ENCODE peak calls at places on chromosomes 2 and 18, in five cellular contexts. I is fibroblast of lung, J is GM12878, O is PC-3, Z is IMR-90. T is an unnamed sample.

GRCh38 chr18:40470753-40471152 is 1484.3 kb upstream of the PIK3C3 start:
- DNase-seq in Z (no peak), J (no peak), I (no peak), O (no peak), T (no peak)

GRCh38 chr18:22026889-22027288 is 142.5 kb upstream of the GATA6 start:
- DNase-seq in O (no peak), Z (no peak), J (no peak), I (no peak), T (no peak)

GRCh38 chr2:101998556-101999121 is 6.9 kb downstream of the IL1R2 start:
- DNase-seq in Z (no peak), J (no peak), O (no peak), I (no peak), T (no peak)

GRCh38 chr18:59139291-59139614 is 431 bp upstream of the SEC11C start:
- DNase-seq in J (no peak), I (peak), Z (peak), O (peak), T (peak)

GRCh38 chr18:67742954-67743353 is 226.4 kb upstream of the DSEL start:
- DNase-seq in I (peak), Z (peak), O (no peak), J (no peak), T (no peak)

GRCh38 chr2:9877726-9878125 is 34.5 kb downstream of the TAF1B start:
- DNase-seq in Z (no peak), J (no peak), O (no peak), I (no peak), T (no peak)

GRCh38 chr2:4269885-4270284 is 566.5 kb downstream of the DCDC2C start:
- DNase-seq in I (no peak), J (no peak), O (no peak), Z (no peak), T (no peak)

GRCh38 chr18:51279367-51279984 is 82.0 kb upstream of the MEX3C start:
- DNase-seq in J (peak), Z (no peak), I (no peak), O (no peak), T (no peak)

GRCh38 chr2:166184789-166185188 is 57.0 kb upstream of the SCN1A start:
- DNase-seq in J (no peak), I (no peak), O (peak), Z (peak), T (peak)

GRCh38 chr18:62455222-62455621 is 67.6 kb upstream of the ZCCHC2 start:
- DNase-seq in I (no peak), J (no peak), O (no peak), Z (no peak), T (no peak)

GRCh38 chr2:121731366-121731765 is 5.3 kb downstream of the NIFK start:
- DNase-seq in I (no peak), J (no peak), Z (no peak), O (no peak), T (no peak)

GRCh38 chr2:186456941-186457340 is 29.1 kb upstream of the ZC3H15 start:
- DNase-seq in Z (peak), J (no peak), O (peak), I (peak), T (no peak)

GRCh38 chr18:23738151-23738550 is 48.9 kb downstream of the LAMA3 start:
- DNase-seq in J (no peak), I (no peak), Z (no peak), O (no peak), T (no peak)

GRCh38 chr2:48574353-48575290 is 43.0 kb upstream of the GTF2A1L start:
- DNase-seq in Z (no peak), I (no peak), O (no peak), J (no peak), T (no peak)

GRCh38 chr18:57621252-57621607 is 406 bp downstream of the NARS1 start:
- DNase-seq in Z (no peak), O (peak), I (no peak), J (no peak), T (no peak)

GRCh38 chr2:28160986-28161425 is 231.7 kb upstream of the FOSL2 start:
- DNase-seq in O (peak), J (no peak), Z (peak), I (peak), T (no peak)

GRCh38 chr2:142682528-142682927 is 194.9 kb upstream of the KYNU start:
- DNase-seq in O (peak), Z (peak), J (no peak), I (peak), T (no peak)

GRCh38 chr2:20288941-20289340 is 61.7 kb downstream of the PUM2 start:
- DNase-seq in I (peak), Z (no peak), O (peak), J (no peak), T (peak)

GRCh38 chr18:7626922-7627440 is 59.9 kb downstream of the PTPRM start:
- DNase-seq in J (no peak), Z (peak), O (peak), I (peak), T (peak)

GRCh38 chr2:227479865-227480475 is 8.0 kb downstream of the AGFG1 start:
- DNase-seq in I (peak), Z (peak), O (peak), J (no peak), T (no peak)

GRCh38 chr2:1856922-1857321 is 112.6 kb upstream of the PXDN start:
- DNase-seq in I (peak), J (no peak), O (peak), Z (peak), T (no peak)

GRCh38 chr2:205708231-205708631 is 25.9 kb downstream of the NRP2 start:
- DNase-seq in I (peak), Z (peak), J (no peak), O (no peak), T (no peak)
- H3K4me2 ChIP-seq in I (peak), Z (peak), J (no peak), O (no peak), T (no peak)

GRCh38 chr2:181376442-181376841 is 80.7 kb upstream of the ITGA4 start:
- DNase-seq in O (no peak), Z (no peak), J (no peak), I (no peak), T (no peak)
- H3K9ac ChIP-seq in O (no peak), Z (no peak), J (no peak), I (no peak), T (no peak)

GRCh38 chr18:77377813-77378212 is 128.2 kb downstream of the GALR1 start:
- DNase-seq in Z (no peak), O (no peak), I (no peak), J (no peak), T (no peak)
- H3K4me2 ChIP-seq in Z (no peak), O (no peak), I (no peak), J (no peak), T (no peak)

DNA sequence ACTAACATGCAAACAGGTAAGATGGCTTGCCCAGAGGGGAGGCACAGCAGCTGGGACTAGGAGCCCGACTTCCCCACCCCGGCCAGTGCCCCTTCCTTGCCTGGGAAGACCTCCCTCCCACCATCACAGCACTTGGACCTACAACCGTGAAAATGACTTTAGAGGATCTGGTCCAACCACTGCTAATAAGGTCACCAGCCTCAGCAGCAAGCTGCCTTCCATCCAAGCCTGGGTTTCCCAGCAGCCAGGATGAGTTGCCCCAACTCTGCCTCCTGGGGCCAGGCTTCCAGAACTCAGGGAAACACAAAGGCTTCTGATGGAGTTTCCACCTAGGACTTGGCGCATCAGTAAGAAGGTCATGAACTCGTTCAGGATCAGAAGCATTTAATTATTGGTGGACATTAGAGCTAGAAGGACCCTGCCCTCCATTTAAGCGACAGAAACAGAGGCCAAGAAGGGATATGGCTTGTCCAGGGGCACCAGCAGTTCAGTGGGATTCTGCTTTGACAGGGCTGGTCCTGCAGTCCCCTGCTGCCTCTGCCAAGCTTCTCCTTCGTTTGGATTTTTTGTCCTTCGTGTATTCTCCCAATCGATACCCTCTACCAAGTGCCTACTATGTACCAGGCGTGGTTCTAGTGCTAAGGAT is 403.0 kb upstream of the ID2 start:
- DNase-seq in J (no peak), O (no peak), Z (no peak), I (no peak), T (no peak)
- H3K9ac ChIP-seq in J (peak), O (no peak), Z (no peak), I (no peak), T (no peak)

GRCh38 chr2:238238766-238239551 is 879 bp downstream of the HES6 start:
- DNase-seq in O (no peak), I (no peak), Z (no peak), J (no peak), T (no peak)

GRCh38 chr2:238238311-238238765 is 1.5 kb downstream of the HES6 start:
- DNase-seq in I (no peak), O (no peak), Z (no peak), J (no peak), T (no peak)

GRCh38 chr2:238239552-238239871 is 326 bp downstream of the HES6 start:
- DNase-seq in O (no peak), I (no peak), Z (no peak), J (no peak), T (no peak)

GRCh38 chr2:238240761-238241711 is 1.2 kb upstream of the HES6 start:
- DNase-seq in I (peak), Z (no peak), O (peak), J (no peak), T (no peak)

GRCh38 chr2:238239872-238240760 is at the start of gene HES6:
- DNase-seq in O (peak), I (peak), J (no peak), Z (peak), T (no peak)
- H3K4me2 ChIP-seq in O (peak), I (peak), J (peak), Z (peak), T (peak)

DNA sequence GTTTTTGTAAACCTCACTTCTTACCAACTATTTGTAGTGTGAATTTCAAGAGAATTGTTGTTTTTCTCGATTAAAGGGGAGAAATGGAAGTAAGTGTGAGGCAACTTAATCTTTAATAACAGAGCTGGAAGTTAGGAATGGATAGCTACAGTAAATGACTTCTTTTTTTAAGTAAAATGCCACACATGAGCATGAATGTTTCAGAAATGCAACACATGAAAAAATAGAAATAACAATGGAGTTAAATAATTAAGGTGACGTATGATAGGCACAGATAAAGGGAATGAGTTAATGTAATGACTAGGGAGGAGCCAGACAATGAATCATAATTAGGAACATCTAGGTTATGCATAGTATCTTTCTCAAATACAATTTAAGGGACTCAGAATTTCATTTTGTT is 3.4 kb downstream of the REL start:
- DNase-seq in Z (peak), J (no peak), O (no peak), I (no peak), T (no peak)
- H3K9ac ChIP-seq in Z (no peak), J (peak), O (no peak), I (no peak), T (peak)

GRCh38 chr2:113211226-113212105 is 37.7 kb downstream of the PSD4 start:
- DNase-seq in O (peak), J (no peak), Z (peak), I (peak), T (no peak)

GRCh38 chr2:113213061-113213930 is 39.5 kb downstream of the PSD4 start:
- DNase-seq in Z (no peak), O (no peak), J (no peak), I (no peak), T (no peak)

GRCh38 chr2:113209869-113210305 is 36.1 kb downstream of the PSD4 start:
- DNase-seq in J (no peak), I (no peak), O (no peak), Z (no peak), T (no peak)

GRCh38 chr2:113214141-113214540 is 40.4 kb downstream of the PSD4 start:
- DNase-seq in O (no peak), J (no peak), Z (no peak), I (no peak), T (no peak)

GRCh38 chr2:113212245-113213060 is 38.7 kb downstream of the PSD4 start:
- DNase-seq in Z (no peak), J (no peak), I (peak), O (no peak), T (no peak)
- H3K4me2 ChIP-seq in Z (no peak), J (no peak), I (peak), O (no peak), T (peak)